ENCODE peak calls at places on chromosome 10, in six cellular contexts. L is A549; E is thyroid gland; Q is stimulated activated CD8-positive, alpha-beta memory T cell treated with anti-CD3 and anti-CD28 coated beads, Interleukin-4, amount 100 ng/mL, for 24 hours; M is LHCN-M2; A is activated effector memory CD4-positive, alpha-beta T cell treated with anti-CD3 and anti-CD28 coated beads, Interleukin-2, amount 50 U/mL, for 16 hours. X is an unnamed sample.

GRCh38 chr10:121708921-121709625 is 110.8 kb upstream of the FGFR2 start:
- DNase-seq in A (no peak), M (no peak), E (no peak), Q (no peak), L (no peak), X (no peak)

GRCh38 chr10:82981137-82981723 is 1106.2 kb downstream of the NRG3 start:
- DNase-seq in A (no peak), E (no peak), M (peak), L (no peak), Q (no peak), X (no peak)

GRCh38 chr10:35329520-35329919 is 6.8 kb upstream of the CCNY start:
- DNase-seq in M (no peak), L (no peak), Q (no peak), E (no peak), A (no peak), X (no peak)

GRCh38 chr10:116671274-116671926 is 50.6 kb downstream of the PNLIPRP2 start:
- DNase-seq in M (no peak), Q (no peak), E (no peak), A (no peak), L (no peak), X (no peak)

GRCh38 chr10:4242561-4243035 is 457.6 kb upstream of the KLF6 start:
- DNase-seq in E (peak), L (no peak), M (peak), A (no peak), Q (no peak), X (no peak)

GRCh38 chr10:14736043-14736442 is 38.7 kb downstream of the FAM107B start:
- DNase-seq in L (no peak), E (no peak), Q (no peak), M (no peak), A (no peak), X (no peak)

GRCh38 chr10:79374312-79375191 is 27.3 kb downstream of the PPIF start:
- DNase-seq in E (peak), Q (peak), A (peak), M (peak), L (peak), X (peak)

GRCh38 chr10:1522237-1522636 is 215.1 kb downstream of the ADARB2 start:
- DNase-seq in Q (no peak), L (no peak), M (no peak), E (no peak), A (no peak), X (no peak)

GRCh38 chr10:70348228-70348850 is 34.1 kb downstream of the LRRC20 start:
- DNase-seq in M (peak), Q (no peak), L (peak), A (no peak), E (peak), X (peak)

GRCh38 chr10:45649296-45649695 is 23.3 kb downstream of the ZFAND4 start:
- DNase-seq in E (no peak), M (no peak), A (no peak), L (no peak), Q (no peak), X (no peak)

GRCh38 chr10:79405221-79405994 is 40.0 kb downstream of the ZCCHC24 start:
- DNase-seq in E (peak), M (no peak), A (no peak), Q (no peak), L (no peak), X (no peak)

GRCh38 chr10:79331709-79332108 is 15.6 kb upstream of the PPIF start:
- DNase-seq in A (peak), E (no peak), M (peak), Q (peak), L (peak), X (peak)

GRCh38 chr10:132145002-132145401 is 41.7 kb upstream of the DPYSL4 start:
- DNase-seq in M (no peak), Q (no peak), L (no peak), E (no peak), A (no peak), X (no peak)

GRCh38 chr10:100325164-100325563 is 4.9 kb downstream of the PKD2L1 start:
- DNase-seq in E (no peak), A (no peak), Q (no peak), M (no peak), L (no peak), X (no peak)

GRCh38 chr10:4931587-4931986 is 31.6 kb upstream of the AKR1C1 start:
- DNase-seq in M (peak), L (no peak), Q (no peak), E (no peak), A (no peak), X (no peak)

GRCh38 chr10:106467506-106467905 is 697.0 kb downstream of the SORCS1 start:
- DNase-seq in A (no peak), M (no peak), Q (no peak), E (peak), L (no peak), X (no peak)

GRCh38 chr10:103512591-103513382 is 19.3 kb downstream of the NEURL1 start:
- DNase-seq in L (no peak), E (no peak), A (peak), Q (no peak), M (no peak), X (no peak)

GRCh38 chr10:88879754-88880286 is at the start of gene STAMBPL1:
- DNase-seq in M (peak), A (peak), L (peak), E (peak), Q (peak), X (no peak)

GRCh38 chr10:71408436-71409225 is 11.9 kb downstream of the CDH23 start:
- DNase-seq in E (no peak), L (no peak), A (no peak), M (no peak), Q (no peak), X (no peak)

GRCh38 chr10:75469018-75469616 is 37.7 kb downstream of the LRMDA start:
- DNase-seq in E (no peak), Q (no peak), A (no peak), L (peak), M (peak), X (peak)

GRCh38 chr10:126058104-126058503 is 161.7 kb downstream of the FANK1 start:
- DNase-seq in M (no peak), Q (no peak), A (no peak), L (no peak), E (no peak), X (no peak)

GRCh38 chr10:124227306-124228016 is 134.1 kb upstream of the CHST15 start:
- DNase-seq in Q (no peak), M (no peak), E (no peak), A (no peak), L (no peak), X (no peak)

GRCh38 chr10:60376953-60377352 is 12.7 kb downstream of the ANK3 start:
- DNase-seq in Q (no peak), L (no peak), E (no peak), A (no peak), M (no peak), X (no peak)

GRCh38 chr10:128296608-128297007 is 170.4 kb upstream of the MKI67 start:
- DNase-seq in M (no peak), E (no peak), L (no peak), Q (no peak), A (no peak), X (no peak)

GRCh38 chr10:103859161-103860141 is 4.1 kb upstream of the SH3PXD2A start:
- DNase-seq in M (peak), Q (peak), L (peak), E (peak), A (peak), X (peak)

GRCh38 chr10:29479081-29479917 is 155.5 kb downstream of the SVIL start:
- DNase-seq in Q (no peak), A (no peak), L (no peak), E (no peak), M (peak), X (no peak)

X was measured in COLO829.